ENCODE peak calls at places on chromosomes 11 and 22, in five cellular contexts. C, X, G, W and P are unnamed samples.

GRCh38 chr22:38417252-38418060 is 37.5 kb downstream of the KCNJ4 start:
- DNase-seq in C (no peak), X (peak; percentile 49), G (no peak), W (no peak), P (no peak)

GRCh38 chr11:47661245-47661644 is 18.9 kb upstream of the MTCH2 start:
- DNase-seq in C (no peak), X (no peak), G (no peak), W (no peak), P (no peak)

GRCh38 chr11:68471360-68472340 is 11.1 kb downstream of the PPP6R3 start:
- DNase-seq in C (no peak), X (no peak), G (no peak), W (no peak), P (no peak)

GRCh38 chr11:45569776-45570175 is 95.6 kb downstream of the CHST1 start:
- DNase-seq in C (no peak), X (no peak), G (no peak), W (no peak), P (no peak)

GRCh38 chr11:93169950-93170561 is 27.7 kb downstream of the SLC36A4 start:
- DNase-seq in C (no peak), X (no peak), G (no peak), W (peak; percentile 13), P (no peak)

GRCh38 chr11:119108151-119108856 is 1.2 kb downstream of the C2CD2L start:
- DNase-seq in C (peak; percentile 86), X (no peak), G (peak; percentile 64), W (peak; percentile 49), P (peak; percentile 68)

GRCh38 chr11:119993732-119994131 is 144.2 kb downstream of the TRIM29 start:
- DNase-seq in C (no peak), X (no peak), G (peak; percentile 30), W (no peak), P (no peak)

GRCh38 chr11:131924446-131925240 is 554.2 kb downstream of the NTM start:
- DNase-seq in C (no peak), X (no peak), G (no peak), W (no peak), P (no peak)

GRCh38 chr11:95768521-95768920 is 21.1 kb downstream of the FAM76B start:
- DNase-seq in C (no peak), X (no peak), G (no peak), W (no peak), P (no peak)

GRCh38 chr11:123775274-123775673 is 21.0 kb upstream of the OR6X1 start:
- DNase-seq in C (no peak), X (no peak), G (no peak), W (no peak), P (no peak)

GRCh38 chr22:24026056-24026455 is 15.0 kb downstream of the CABIN1 start:
- DNase-seq in C (no peak), X (no peak), G (no peak), W (no peak), P (no peak)

GRCh38 chr11:64545605-64546004 is 45.4 kb upstream of the SLC22A12 start:
- DNase-seq in C (no peak), X (no peak), G (no peak), W (no peak), P (no peak)

GRCh38 chr11:536841-537621 is at the start of gene LRRC56:
- DNase-seq in C (peak; percentile 95), X (peak; percentile 84), G (peak; percentile 93), W (no peak), P (peak; percentile 98)

GRCh38 chr11:30583505-30584280 is 2.5 kb downstream of the MPPED2 start:
- DNase-seq in C (no peak), X (peak; percentile 70), G (peak; percentile 9), W (peak; percentile 32), P (no peak)

GRCh38 chr11:30581646-30582045 is 4.5 kb downstream of the MPPED2 start:
- DNase-seq in C (no peak), X (no peak), G (no peak), W (no peak), P (no peak)

GRCh38 chr11:30585067-30585891 is 874 bp downstream of the MPPED2 start:
- DNase-seq in C (no peak), X (peak; percentile 74), G (no peak), W (peak; percentile 79), P (no peak)

GRCh38 chr11:30585892-30586250 is 282 bp downstream of the MPPED2 start:
- DNase-seq in C (no peak), X (peak; percentile 68), G (peak; percentile 9), W (peak; percentile 82), P (peak; percentile 87)

DNA sequence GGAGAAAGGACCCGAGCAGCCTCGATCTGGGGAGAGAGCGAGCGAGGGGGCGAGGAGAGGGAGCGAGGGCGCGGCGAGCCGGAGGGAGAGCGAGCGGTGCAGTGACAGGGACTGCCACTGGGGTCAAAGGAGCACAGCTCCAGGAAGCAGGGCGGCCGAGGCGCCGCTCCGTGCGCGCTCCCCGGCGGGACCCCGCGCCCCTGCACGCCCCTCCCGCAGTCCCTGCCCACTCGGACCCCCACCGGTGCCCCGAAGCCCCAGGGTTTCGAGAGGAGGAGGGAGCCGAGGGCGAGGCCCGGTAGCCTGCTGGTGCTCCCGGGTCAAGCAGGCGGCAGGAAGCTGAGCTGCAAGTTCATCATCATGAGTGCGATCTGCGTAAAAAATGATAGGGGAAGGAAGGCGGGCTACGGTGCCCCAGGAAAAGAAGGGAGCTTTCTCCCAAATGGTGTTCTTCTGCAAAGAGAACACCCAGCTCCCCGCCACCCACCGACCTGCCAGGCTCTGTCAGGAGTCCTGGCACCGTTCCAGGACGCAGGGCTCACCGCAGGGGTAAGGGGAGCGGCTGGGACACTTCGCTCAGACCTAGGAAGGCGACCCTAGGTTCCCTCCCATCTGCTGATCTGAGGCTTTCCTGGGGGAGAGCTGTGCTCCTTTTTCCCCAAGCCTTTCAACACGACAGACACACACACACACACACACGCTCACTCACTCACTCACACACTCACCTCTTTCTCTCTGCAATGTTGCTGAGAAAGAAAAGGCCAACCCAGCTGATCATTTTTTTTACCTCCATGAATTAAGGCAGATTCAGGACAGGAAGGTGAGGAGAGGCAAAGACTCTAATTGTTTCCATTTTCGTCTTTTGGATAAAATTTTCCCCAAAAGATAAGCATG is at the start of gene MPPED2:
- DNase-seq in C (peak; percentile 11), X (peak; percentile 77), G (peak; percentile 25), W (peak; percentile 91), P (no peak)
- H3K4me3 ChIP-seq in C (no peak within 1 kb of the TSS), X (peak within 1 kb of the TSS; percentile 86), G (peak within 1 kb of the TSS; percentile 81), W (peak within 1 kb of the TSS; percentile 53), P (peak within 1 kb of the TSS; percentile 50)

DNA sequence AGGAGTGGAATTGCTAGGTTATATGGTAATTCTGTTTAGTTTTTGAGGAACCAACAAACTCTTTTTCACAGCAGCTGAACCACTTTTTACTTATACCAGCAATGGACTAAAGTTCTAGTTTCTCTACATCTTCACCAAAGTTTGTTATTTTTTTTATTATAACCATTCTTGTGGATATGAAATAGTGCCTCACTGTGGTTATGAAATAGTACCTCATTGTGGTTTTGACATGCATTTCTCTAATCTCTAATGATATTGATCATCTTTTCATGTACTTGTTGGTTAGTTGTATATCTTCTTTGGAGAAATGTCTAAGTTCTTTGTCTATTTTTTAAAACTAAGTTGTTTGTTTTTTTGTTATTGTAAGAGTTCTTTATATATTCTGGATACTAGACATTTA is 27.2 kb downstream of the STIM1 start:
- DNase-seq in C (no peak), X (no peak), G (no peak), W (no peak), P (no peak)
- H3K4me1 ChIP-seq in C (peaks cover 35% of the 10 kb centered on the region), X (peaks cover 21% of the 10 kb centered on the region), G (peaks cover 20% of the 10 kb centered on the region), W (peaks cover 11% of the 10 kb centered on the region), P (peaks cover 46% of the 10 kb centered on the region)

GRCh38 chr11:78020248-78020647 is 2.8 kb downstream of the KCTD14 start:
- DNase-seq in C (no peak), X (no peak), G (no peak), W (peak; percentile 14), P (no peak)
- TF ChIP-seq EP300 in C (no peak), X (no peak), G (no peak), W (no peak), P (no peak)

GRCh38 chr11:111419181-111419580 is 40.1 kb upstream of the POU2AF1 start:
- DNase-seq in C (no peak), X (no peak), G (no peak), W (no peak), P (no peak)
- H3K4me3 ChIP-seq in C (no peak overlapping the region), X (no peak overlapping the region), G (no peak overlapping the region), W (no peak overlapping the region), P (no peak overlapping the region)

GRCh38 chr11:133070053-133070713 is 462.1 kb downstream of the OPCML start:
- DNase-seq in C (no peak), X (no peak), G (no peak), W (no peak), P (no peak)

GRCh38 chr11:133065847-133066485 is 466.3 kb downstream of the OPCML start:
- DNase-seq in C (no peak), X (no peak), G (no peak), W (no peak), P (no peak)

GRCh38 chr11:133064152-133064877 is 468.0 kb downstream of the OPCML start:
- DNase-seq in C (peak; percentile 20), X (peak; percentile 76), G (peak; percentile 29), W (peak; percentile 91), P (peak; percentile 90)

GRCh38 chr11:133070790-133071189 is 461.5 kb downstream of the OPCML start:
- DNase-seq in C (no peak), X (no peak), G (no peak), W (no peak), P (no peak)

GRCh38 chr11:133064961-133065360 is 467.3 kb downstream of the OPCML start:
- DNase-seq in C (no peak), X (no peak), G (no peak), W (no peak), P (no peak)
- H3K4me1 ChIP-seq in C (no peaks in the 10 kb centered on the region), X (peaks cover 7% of the 10 kb centered on the region), G (no peaks in the 10 kb centered on the region), W (no peaks in the 10 kb centered on the region), P (no peaks in the 10 kb centered on the region)

GRCh38 chr11:3152471-3153110 is 12.5 kb downstream of the OSBPL5 start:
- DNase-seq in C (no peak), X (no peak), G (no peak), W (no peak), P (no peak)

GRCh38 chr11:3154001-3154599 is 11.0 kb downstream of the OSBPL5 start:
- DNase-seq in C (peak; percentile 42), X (no peak), G (no peak), W (no peak), P (no peak)

GRCh38 chr11:3155691-3156258 is 9.3 kb downstream of the OSBPL5 start:
- DNase-seq in C (no peak), X (peak; percentile 59), G (peak; percentile 6), W (peak; percentile 82), P (no peak)

GRCh38 chr11:3155216-3155615 is 9.9 kb downstream of the OSBPL5 start:
- DNase-seq in C (no peak), X (no peak), G (no peak), W (no peak), P (no peak)

DNA sequence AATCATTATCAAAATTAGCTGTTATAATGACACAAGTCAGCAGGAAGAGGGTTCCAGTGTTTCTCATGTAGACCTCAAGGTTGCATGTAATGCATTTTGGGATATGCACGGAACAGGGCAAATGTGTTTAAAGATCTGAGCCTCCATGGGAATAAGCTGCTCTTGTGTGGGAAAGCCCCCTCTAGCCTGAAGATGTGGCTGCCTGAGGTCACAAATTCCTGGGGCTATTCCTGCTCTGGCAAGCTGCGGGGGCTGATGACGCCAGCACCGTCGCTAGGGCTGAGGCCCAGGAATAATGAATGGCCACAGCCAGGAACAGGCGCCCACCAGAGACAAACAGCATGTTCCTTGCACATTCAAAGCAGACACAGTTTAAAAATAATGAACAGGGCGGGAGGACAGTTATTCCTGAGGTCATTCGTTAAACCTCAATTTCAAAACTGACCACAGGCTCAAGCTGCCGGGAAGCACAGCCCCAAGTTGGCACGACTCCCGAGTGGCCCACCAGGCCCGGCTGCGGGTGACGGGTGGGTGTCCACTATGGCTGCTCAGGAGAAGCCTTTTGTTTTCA is 11.7 kb downstream of the OSBPL5 start:
- DNase-seq in C (no peak), X (peak; percentile 93), G (peak; percentile 53), W (no peak), P (peak; percentile 42)
- TF ChIP-seq EP300 in C (no peak), X (peak; percentile 91), G (no peak), W (no peak), P (peak; percentile 46)